ENCODE peak calls at places on chromosomes 4 and X, in seven cellular contexts. One of them, this sample, is unnamed.

GRCh38 chrX:13937370-13938052 is 92.2 kb downstream of the GEMIN8 start:
- DNase-seq in hepatocyte: no peak
- DNase-seq in tibial nerve: no peak
- DNase-seq in HCT116: no peak
- DNase-seq in CD4-positive, CD25-positive, alpha-beta regulatory T cell: no peak
- DNase-seq in HAP-1: peak; percentile 14
- DNase-seq in H1: no peak
- DNase-seq in this sample: peak; percentile 69

GRCh38 chr4:154877110-154877760 is 96.2 kb downstream of the RBM46 start:
- DNase-seq in tibial nerve: no peak
- DNase-seq in CD4-positive, CD25-positive, alpha-beta regulatory T cell: no peak
- DNase-seq in HAP-1: no peak
- DNase-seq in HCT116: peak; percentile 8
- DNase-seq in hepatocyte: peak; percentile 46
- DNase-seq in H1: no peak
- DNase-seq in this sample: no peak

GRCh38 chr4:153241295-153241694 is 37.1 kb downstream of the TRIM2 start:
- DNase-seq in HCT116: no peak
- DNase-seq in HAP-1: no peak
- DNase-seq in H1: no peak
- DNase-seq in tibial nerve: no peak
- DNase-seq in hepatocyte: no peak
- DNase-seq in CD4-positive, CD25-positive, alpha-beta regulatory T cell: no peak
- DNase-seq in this sample: no peak

GRCh38 chrX:103431316-103431715 is 55.0 kb downstream of the BEX3 start:
- DNase-seq in hepatocyte: no peak
- DNase-seq in H1: no peak
- DNase-seq in CD4-positive, CD25-positive, alpha-beta regulatory T cell: no peak
- DNase-seq in tibial nerve: no peak
- DNase-seq in HCT116: no peak
- DNase-seq in HAP-1: no peak
- DNase-seq in this sample: no peak

GRCh38 chrX:136065044-136065671 is 79.9 kb downstream of the SLC9A6 start:
- DNase-seq in tibial nerve: peak; percentile 16
- DNase-seq in CD4-positive, CD25-positive, alpha-beta regulatory T cell: peak; percentile 1
- DNase-seq in hepatocyte: no peak
- DNase-seq in H1: no peak
- DNase-seq in HCT116: no peak
- DNase-seq in HAP-1: peak; percentile 14
- DNase-seq in this sample: peak; percentile 5

GRCh38 chr4:98253499-98253898 is 7.7 kb upstream of the RAP1GDS1 start:
- DNase-seq in HCT116: no peak
- DNase-seq in CD4-positive, CD25-positive, alpha-beta regulatory T cell: no peak
- DNase-seq in HAP-1: no peak
- DNase-seq in hepatocyte: no peak
- DNase-seq in tibial nerve: no peak
- DNase-seq in H1: no peak
- DNase-seq in this sample: no peak

GRCh38 chr4:173264245-173264959 is 69.8 kb downstream of the HMGB2 start:
- DNase-seq in hepatocyte: no peak
- DNase-seq in HCT116: no peak
- DNase-seq in tibial nerve: no peak
- DNase-seq in CD4-positive, CD25-positive, alpha-beta regulatory T cell: no peak
- DNase-seq in H1: no peak
- DNase-seq in HAP-1: peak; percentile 25
- DNase-seq in this sample: peak; percentile 82

GRCh38 chr4:146567396-146567795 is 45.7 kb upstream of the SLC10A7 start:
- DNase-seq in HCT116: no peak
- DNase-seq in tibial nerve: no peak
- DNase-seq in hepatocyte: no peak
- DNase-seq in CD4-positive, CD25-positive, alpha-beta regulatory T cell: no peak
- DNase-seq in H1: no peak
- DNase-seq in HAP-1: no peak
- DNase-seq in this sample: peak; percentile 16

GRCh38 chr4:140743194-140743931 is 12.8 kb downstream of the TBC1D9 start:
- DNase-seq in HAP-1: peak; percentile 71
- DNase-seq in tibial nerve: no peak
- DNase-seq in CD4-positive, CD25-positive, alpha-beta regulatory T cell: no peak
- DNase-seq in HCT116: no peak
- DNase-seq in hepatocyte: peak; percentile 41
- DNase-seq in H1: no peak
- DNase-seq in this sample: no peak

GRCh38 chr4:136136566-136136965 is 1395.7 kb downstream of the PCDH18 start:
- DNase-seq in HCT116: no peak
- DNase-seq in CD4-positive, CD25-positive, alpha-beta regulatory T cell: no peak
- DNase-seq in hepatocyte: no peak
- DNase-seq in tibial nerve: no peak
- DNase-seq in H1: no peak
- DNase-seq in HAP-1: no peak
- DNase-seq in this sample: no peak

GRCh38 chr4:182775075-182775474 is 142.1 kb downstream of the DCTD start:
- DNase-seq in H1: no peak
- DNase-seq in CD4-positive, CD25-positive, alpha-beta regulatory T cell: no peak
- DNase-seq in HAP-1: no peak
- DNase-seq in HCT116: no peak
- DNase-seq in hepatocyte: no peak
- DNase-seq in tibial nerve: no peak
- DNase-seq in this sample: no peak

GRCh38 chr4:123869517-123870282 is 473.1 kb downstream of the SPRY1 start:
- DNase-seq in HAP-1: peak; percentile 12
- DNase-seq in CD4-positive, CD25-positive, alpha-beta regulatory T cell: no peak
- DNase-seq in HCT116: no peak
- DNase-seq in tibial nerve: no peak
- DNase-seq in hepatocyte: no peak
- DNase-seq in H1: no peak
- DNase-seq in this sample: no peak

GRCh38 chr4:4590496-4590895 is 48.6 kb upstream of the STX18 start:
- DNase-seq in H1: no peak
- DNase-seq in HCT116: no peak
- DNase-seq in tibial nerve: no peak
- DNase-seq in CD4-positive, CD25-positive, alpha-beta regulatory T cell: no peak
- DNase-seq in hepatocyte: no peak
- DNase-seq in HAP-1: no peak
- DNase-seq in this sample: no peak

GRCh38 chr4:150055467-150055866 is 22.8 kb upstream of the DCLK2 start:
- DNase-seq in HAP-1: no peak
- DNase-seq in hepatocyte: no peak
- DNase-seq in HCT116: no peak
- DNase-seq in H1: no peak
- DNase-seq in CD4-positive, CD25-positive, alpha-beta regulatory T cell: no peak
- DNase-seq in tibial nerve: no peak
- DNase-seq in this sample: no peak

GRCh38 chr4:86924805-86925204 is 10.0 kb upstream of the AFF1 start:
- DNase-seq in CD4-positive, CD25-positive, alpha-beta regulatory T cell: no peak
- DNase-seq in hepatocyte: no peak
- DNase-seq in HAP-1: no peak
- DNase-seq in HCT116: no peak
- DNase-seq in tibial nerve: no peak
- DNase-seq in H1: no peak
- DNase-seq in this sample: peak; percentile 83

GRCh38 chr4:47839259-47839658 is 1.4 kb upstream of the CORIN start:
- DNase-seq in HAP-1: no peak
- DNase-seq in CD4-positive, CD25-positive, alpha-beta regulatory T cell: peak; percentile 5
- DNase-seq in tibial nerve: no peak
- DNase-seq in HCT116: no peak
- DNase-seq in hepatocyte: peak; percentile 31
- DNase-seq in H1: no peak
- DNase-seq in this sample: peak; percentile 65

GRCh38 chr4:68927165-68927564 is 24.4 kb downstream of the UGT2A3 start:
- DNase-seq in HCT116: no peak
- DNase-seq in hepatocyte: no peak
- DNase-seq in HAP-1: no peak
- DNase-seq in CD4-positive, CD25-positive, alpha-beta regulatory T cell: no peak
- DNase-seq in tibial nerve: no peak
- DNase-seq in H1: no peak
- DNase-seq in this sample: no peak

GRCh38 chr4:40693946-40694345 is 55.8 kb upstream of the NSUN7 start:
- DNase-seq in H1: no peak
- DNase-seq in tibial nerve: no peak
- DNase-seq in hepatocyte: no peak
- DNase-seq in CD4-positive, CD25-positive, alpha-beta regulatory T cell: no peak
- DNase-seq in HAP-1: no peak
- DNase-seq in HCT116: no peak
- DNase-seq in this sample: no peak

GRCh38 chr4:168755643-168756482 is 254.2 kb downstream of the CBR4 start:
- DNase-seq in H1: no peak
- DNase-seq in hepatocyte: no peak
- DNase-seq in tibial nerve: no peak
- DNase-seq in HAP-1: no peak
- DNase-seq in CD4-positive, CD25-positive, alpha-beta regulatory T cell: no peak
- DNase-seq in HCT116: no peak
- DNase-seq in this sample: no peak

GRCh38 chr4:87060957-87061356 is 126.1 kb downstream of the AFF1 start:
- DNase-seq in hepatocyte: no peak
- DNase-seq in HCT116: peak; percentile 56
- DNase-seq in H1: no peak
- DNase-seq in HAP-1: no peak
- DNase-seq in CD4-positive, CD25-positive, alpha-beta regulatory T cell: no peak
- DNase-seq in tibial nerve: no peak
- DNase-seq in this sample: no peak

GRCh38 chr4:15398001-15398400 is 29.8 kb upstream of the C1QTNF7 start:
- DNase-seq in hepatocyte: no peak
- DNase-seq in HAP-1: no peak
- DNase-seq in HCT116: no peak
- DNase-seq in CD4-positive, CD25-positive, alpha-beta regulatory T cell: no peak
- DNase-seq in tibial nerve: no peak
- DNase-seq in H1: no peak
- DNase-seq in this sample: no peak

GRCh38 chrX:47556045-47556623 is 4.9 kb upstream of the ARAF start:
- DNase-seq in H1: peak; percentile 63
- DNase-seq in hepatocyte: peak; percentile 91
- DNase-seq in HAP-1: peak; percentile 95
- DNase-seq in CD4-positive, CD25-positive, alpha-beta regulatory T cell: peak; percentile 76
- DNase-seq in HCT116: no peak
- DNase-seq in tibial nerve: peak; percentile 82
- DNase-seq in this sample: peak; percentile 88

GRCh38 chr4:72631296-72631695 is 62.3 kb upstream of the ADAMTS3 start:
- DNase-seq in hepatocyte: peak; percentile 32
- DNase-seq in CD4-positive, CD25-positive, alpha-beta regulatory T cell: no peak
- DNase-seq in tibial nerve: peak; percentile 26
- DNase-seq in H1: no peak
- DNase-seq in HAP-1: no peak
- DNase-seq in HCT116: no peak
- DNase-seq in this sample: no peak

GRCh38 chr4:111434581-111434980 is 710.7 kb upstream of the FAM241A start:
- DNase-seq in HCT116: no peak
- DNase-seq in hepatocyte: no peak
- DNase-seq in HAP-1: no peak
- DNase-seq in tibial nerve: no peak
- DNase-seq in H1: no peak
- DNase-seq in CD4-positive, CD25-positive, alpha-beta regulatory T cell: no peak
- DNase-seq in this sample: no peak

GRCh38 chrX:133415276-133416105 is at the start of gene GPC4:
- DNase-seq in hepatocyte: peak; percentile 67
- DNase-seq in tibial nerve: peak; percentile 22
- DNase-seq in H1: no peak
- DNase-seq in CD4-positive, CD25-positive, alpha-beta regulatory T cell: no peak
- DNase-seq in HCT116: peak; percentile 57
- DNase-seq in HAP-1: peak; percentile 96
- DNase-seq in this sample: peak; percentile 38

GRCh38 chr4:94936854-94937253 is 179.1 kb downstream of the BMPR1B start:
- DNase-seq in hepatocyte: no peak
- DNase-seq in tibial nerve: no peak
- DNase-seq in CD4-positive, CD25-positive, alpha-beta regulatory T cell: no peak
- DNase-seq in H1: no peak
- DNase-seq in HCT116: no peak
- DNase-seq in HAP-1: no peak
- DNase-seq in this sample: peak; percentile 23

GRCh38 chr4:612749-613125 is 12.6 kb upstream of the PDE6B start:
- DNase-seq in tibial nerve: no peak
- DNase-seq in hepatocyte: no peak
- DNase-seq in H1: no peak
- DNase-seq in HCT116: no peak
- DNase-seq in CD4-positive, CD25-positive, alpha-beta regulatory T cell: no peak
- DNase-seq in HAP-1: no peak
- DNase-seq in this sample: no peak

GRCh38 chr4:25578431-25578830 is 77.2 kb upstream of the SLC34A2 start:
- DNase-seq in tibial nerve: no peak
- DNase-seq in CD4-positive, CD25-positive, alpha-beta regulatory T cell: no peak
- DNase-seq in HAP-1: peak; percentile 31
- DNase-seq in HCT116: no peak
- DNase-seq in hepatocyte: no peak
- DNase-seq in H1: peak; percentile 36
- DNase-seq in this sample: no peak
- H3K4me1 ChIP-seq in tibial nerve: no peaks in the 10 kb centered on the region
- H3K4me1 ChIP-seq in CD4-positive, CD25-positive, alpha-beta regulatory T cell: no peaks in the 10 kb centered on the region
- H3K4me1 ChIP-seq in HAP-1: peaks cover 5% of the 10 kb centered on the region
- H3K4me1 ChIP-seq in HCT116: no peaks in the 10 kb centered on the region
- H3K4me1 ChIP-seq in hepatocyte: no peaks in the 10 kb centered on the region
- H3K4me1 ChIP-seq in H1: peaks cover 9% of the 10 kb centered on the region
- H3K4me1 ChIP-seq in this sample: no peaks in the 10 kb centered on the region

GRCh38 chrX:40156472-40157227 is 58.9 kb upstream of the BCOR start:
- DNase-seq in HCT116: no peak
- DNase-seq in HAP-1: no peak
- DNase-seq in tibial nerve: no peak
- DNase-seq in H1: no peak
- DNase-seq in hepatocyte: no peak
- DNase-seq in CD4-positive, CD25-positive, alpha-beta regulatory T cell: no peak
- DNase-seq in this sample: no peak
- H3K4me3 ChIP-seq in HCT116: no peak overlapping the region
- H3K4me3 ChIP-seq in HAP-1: no peak overlapping the region
- H3K4me3 ChIP-seq in tibial nerve: no peak overlapping the region
- H3K4me3 ChIP-seq in H1: peak overlapping the region; percentile 54
- H3K4me3 ChIP-seq in hepatocyte: no peak overlapping the region
- H3K4me3 ChIP-seq in CD4-positive, CD25-positive, alpha-beta regulatory T cell: no peak overlapping the region
- H3K4me3 ChIP-seq in this sample: no peak overlapping the region

DNA sequence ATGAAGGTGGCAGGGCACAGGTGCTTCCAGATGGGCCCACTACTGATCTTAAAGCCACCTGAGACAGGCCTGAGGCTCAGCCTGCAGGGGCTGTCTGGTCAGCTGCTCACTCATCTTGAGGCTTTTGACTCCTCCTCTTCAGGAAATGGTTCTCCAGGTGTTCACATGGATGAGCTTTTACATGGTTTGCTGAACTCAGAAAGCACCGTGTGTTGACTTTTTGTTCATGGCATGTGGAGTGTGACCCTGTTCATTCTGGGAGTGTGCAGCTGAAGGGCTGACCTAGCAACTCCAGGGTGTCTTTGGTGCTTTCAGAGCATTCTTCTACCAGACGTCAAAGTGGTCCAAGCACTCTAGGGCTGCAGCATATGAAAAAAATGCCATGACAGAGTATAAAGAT is 111.1 kb downstream of the CCNG2 start:
- DNase-seq in HAP-1: no peak
- DNase-seq in HCT116: no peak
- DNase-seq in H1: no peak
- DNase-seq in CD4-positive, CD25-positive, alpha-beta regulatory T cell: no peak
- DNase-seq in tibial nerve: no peak
- DNase-seq in hepatocyte: no peak
- DNase-seq in this sample: no peak
- H3K4me1 ChIP-seq in HAP-1: no peaks in the 10 kb centered on the region
- H3K4me1 ChIP-seq in HCT116: no peaks in the 10 kb centered on the region
- H3K4me1 ChIP-seq in H1: no peaks in the 10 kb centered on the region
- H3K4me1 ChIP-seq in CD4-positive, CD25-positive, alpha-beta regulatory T cell: no peaks in the 10 kb centered on the region
- H3K4me1 ChIP-seq in tibial nerve: no peaks in the 10 kb centered on the region
- H3K4me1 ChIP-seq in hepatocyte: no peaks in the 10 kb centered on the region
- H3K4me1 ChIP-seq in this sample: no peaks in the 10 kb centered on the region

GRCh38 chr4:44914223-44914622 is 187.9 kb upstream of the GNPDA2 start:
- DNase-seq in hepatocyte: no peak
- DNase-seq in CD4-positive, CD25-positive, alpha-beta regulatory T cell: no peak
- DNase-seq in H1: no peak
- DNase-seq in tibial nerve: no peak
- DNase-seq in HAP-1: no peak
- DNase-seq in HCT116: no peak
- DNase-seq in this sample: no peak

GRCh38 chr4:44912980-44913379 is 186.6 kb upstream of the GNPDA2 start:
- DNase-seq in hepatocyte: no peak
- DNase-seq in tibial nerve: no peak
- DNase-seq in HAP-1: no peak
- DNase-seq in HCT116: no peak
- DNase-seq in CD4-positive, CD25-positive, alpha-beta regulatory T cell: no peak
- DNase-seq in H1: no peak
- DNase-seq in this sample: no peak

GRCh38 chr4:44916406-44916805 is 190.1 kb upstream of the GNPDA2 start:
- DNase-seq in HAP-1: no peak
- DNase-seq in CD4-positive, CD25-positive, alpha-beta regulatory T cell: no peak
- DNase-seq in tibial nerve: no peak
- DNase-seq in H1: no peak
- DNase-seq in hepatocyte: no peak
- DNase-seq in HCT116: no peak
- DNase-seq in this sample: peak; percentile 50
- H3K4me3 ChIP-seq in HAP-1: no peak overlapping the region
- H3K4me3 ChIP-seq in CD4-positive, CD25-positive, alpha-beta regulatory T cell: no peak overlapping the region
- H3K4me3 ChIP-seq in tibial nerve: peak overlapping the region; percentile 20
- H3K4me3 ChIP-seq in H1: no peak overlapping the region
- H3K4me3 ChIP-seq in hepatocyte: no peak overlapping the region
- H3K4me3 ChIP-seq in HCT116: no peak overlapping the region
- H3K4me3 ChIP-seq in this sample: no peak overlapping the region

This sample was measured in cardiac muscle cell.